ENCODE peak calls at places on chromosomes 13 and 19, in seven cellular contexts. P is HFF-Myc, G is NCI-H748 treated with DMSO at 0.1 percent for 48 hours, M is RPMI8226, J is IMR-90, O is left cardiac atrium, D is cardiac muscle cell. A is an unnamed sample.

GRCh38 chr19:49645592-49645991 is 3.6 kb downstream of the SCAF1 start:
- DNase-seq in G (no peak), M (no peak), P (no peak), O (no peak), D (no peak), J (no peak), A (no peak)

GRCh38 chr19:49555600-49556411 is 24.6 kb downstream of the NOSIP start:
- DNase-seq in O (peak; percentile 68), D (peak; percentile 90), P (no peak), G (no peak), M (no peak), J (no peak), A (no peak)

GRCh38 chr19:46945668-46946067 is 74.0 kb upstream of the NPAS1 start:
- DNase-seq in G (no peak), J (no peak), P (no peak), M (no peak), O (no peak), D (no peak), A (no peak)

GRCh38 chr13:31334547-31334946 is 134.8 kb downstream of the B3GLCT start:
- DNase-seq in O (no peak), G (no peak), P (no peak), J (no peak), D (no peak), M (no peak), A (no peak)

GRCh38 chr13:95874286-95874685 is 178.9 kb downstream of the UGGT2 start:
- DNase-seq in G (no peak), D (no peak), M (no peak), J (peak; percentile 0), O (no peak), P (no peak), A (no peak)

GRCh38 chr13:64377606-64378005 is 2852.5 kb downstream of the PCDH9 start:
- DNase-seq in P (no peak), O (no peak), J (no peak), M (no peak), G (no peak), D (no peak), A (no peak)

GRCh38 chr19:2239771-2240770 is 3.4 kb downstream of the SF3A2 start:
- DNase-seq in P (no peak), O (peak; percentile 66), G (no peak), J (peak; percentile 48), D (no peak), M (peak; percentile 51), A (no peak)

GRCh38 chr13:104477256-104477655 is 1411.0 kb upstream of the SLC10A2 start:
- DNase-seq in D (no peak), O (no peak), G (no peak), J (no peak), P (no peak), M (no peak), A (no peak)

GRCh38 chr13:74573654-74574053 is 439.4 kb upstream of the KLF12 start:
- DNase-seq in P (no peak), G (no peak), M (no peak), O (no peak), J (no peak), D (peak; percentile 65), A (no peak)

GRCh38 chr13:65926750-65927171 is 1303.4 kb downstream of the PCDH9 start:
- DNase-seq in M (peak; percentile 4), J (no peak), D (peak; percentile 54), O (peak; percentile 23), P (no peak), G (peak; percentile 71), A (no peak)

GRCh38 chr19:27675771-27676170 is 1537.2 kb downstream of the UQCRFS1 start:
- DNase-seq in M (no peak), G (no peak), D (no peak), J (no peak), O (no peak), P (no peak), A (no peak)

GRCh38 chr13:30816733-30817132 is 81.4 kb downstream of the ALOX5AP start:
- DNase-seq in D (no peak), J (no peak), P (no peak), O (no peak), G (no peak), M (no peak), A (no peak)

GRCh38 chr13:55038230-55038629 is 2009.6 kb downstream of the OLFM4 start:
- DNase-seq in G (no peak), O (no peak), J (no peak), P (no peak), M (no peak), D (no peak), A (no peak)

GRCh38 chr13:101970339-101970738 is 431.5 kb downstream of the FGF14 start:
- DNase-seq in P (no peak), D (no peak), G (no peak), M (no peak), O (no peak), J (no peak), A (no peak)

GRCh38 chr19:55304279-55304978 is 20.6 kb downstream of the BRSK1 start:
- DNase-seq in G (no peak), M (peak; percentile 81), J (no peak), D (peak; percentile 56), P (no peak), O (peak; percentile 53), A (no peak)

GRCh38 chr13:44364019-44364418 is 9.6 kb upstream of the SERP2 start:
- DNase-seq in D (peak; percentile 75), J (no peak), O (no peak), G (no peak), M (no peak), P (no peak), A (no peak)

GRCh38 chr13:98033277-98034247 is 80.1 kb downstream of the IPO5 start:
- DNase-seq in O (no peak), M (peak; percentile 24), P (peak; percentile 37), D (peak; percentile 48), J (peak; percentile 44), G (no peak), A (no peak)

GRCh38 chr13:57582032-57582431 is 49.5 kb upstream of the PCDH17 start:
- DNase-seq in D (no peak), J (no peak), M (no peak), G (no peak), P (no peak), O (no peak), A (no peak)

GRCh38 chr19:43651758-43652545 is 12.3 kb upstream of the CADM4 start:
- DNase-seq in M (peak; percentile 68), J (peak; percentile 65), D (peak; percentile 74), G (peak; percentile 33), O (no peak), P (peak; percentile 38), A (no peak)

GRCh38 chr19:5957132-5957531 is 20.8 kb downstream of the RANBP3 start:
- DNase-seq in G (peak; percentile 73), D (no peak), O (no peak), J (peak; percentile 62), M (no peak), P (no peak), A (no peak)

GRCh38 chr19:38079926-38080380 is 144.1 kb downstream of the DPF1 start:
- DNase-seq in G (peak; percentile 93), D (no peak), J (peak; percentile 95), M (peak; percentile 69), P (peak; percentile 76), O (no peak), A (peak; percentile 16)

GRCh38 chr13:74134777-74135305 is 637 bp upstream of the KLF12 start:
- DNase-seq in G (peak; percentile 48), M (peak; percentile 9), O (peak; percentile 64), J (no peak), D (peak; percentile 71), P (no peak), A (no peak)

GRCh38 chr13:51912091-51912490 is 50.3 kb downstream of the CCDC70 start:
- DNase-seq in P (no peak), M (no peak), J (no peak), O (no peak), G (peak; percentile 68), D (no peak), A (no peak)

GRCh38 chr19:893775-894090 is 449 bp downstream of the RNU6-9 start:
- DNase-seq in M (no peak), D (no peak), G (no peak), O (no peak), J (no peak), P (no peak), A (no peak)

GRCh38 chr19:48737360-48737998 is 2.9 kb downstream of the RASIP1 start:
- DNase-seq in J (no peak), G (no peak), D (no peak), P (no peak), O (peak; percentile 71), M (no peak), A (no peak)

GRCh38 chr19:13031917-13032623 is 36.8 kb downstream of the NFIX start:
- DNase-seq in P (no peak), J (peak; percentile 58), G (no peak), D (no peak), M (no peak), O (no peak), A (no peak)

GRCh38 chr13:21573920-21574712 is 29.9 kb downstream of the MICU2 start:
- DNase-seq in O (no peak), D (no peak), J (no peak), M (no peak), G (no peak), P (no peak), A (no peak)

GRCh38 chr13:100209857-100210580 is 121.1 kb downstream of the PCCA start:
- DNase-seq in P (peak; percentile 37), O (no peak), J (peak; percentile 82), G (no peak), M (no peak), D (no peak), A (peak; percentile 13)

GRCh38 chr13:28679628-28680027 is 20.7 kb downstream of the POMP start:
- DNase-seq in P (no peak), O (no peak), M (no peak), G (no peak), D (no peak), J (peak; percentile 31), A (no peak)

GRCh38 chr19:6970478-6970877 is 50.8 kb downstream of the MBD3L2B start:
- DNase-seq in J (no peak), G (no peak), O (no peak), M (peak; percentile 23), P (no peak), D (no peak), A (no peak)

GRCh38 chr13:113588394-113589111 is 4.0 kb downstream of the TFDP1 start:
- DNase-seq in P (no peak), G (no peak), D (no peak), J (no peak), M (no peak), O (no peak), A (no peak)

GRCh38 chr13:95880346-95880745 is 172.9 kb downstream of the UGGT2 start:
- DNase-seq in P (no peak), J (peak; percentile 18), O (no peak), M (no peak), D (no peak), G (no peak), A (no peak)

GRCh38 chr19:13430790-13431582 is 75.3 kb downstream of the CACNA1A start:
- DNase-seq in O (peak; percentile 29), J (peak; percentile 42), P (peak; percentile 19), G (no peak), M (peak; percentile 58), D (peak; percentile 50), A (no peak)

GRCh38 chr19:7689165-7689564 is 8.5 kb downstream of the TRAPPC5 start:
- DNase-seq in D (no peak), O (no peak), G (no peak), P (no peak), M (no peak), J (no peak), A (no peak)

GRCh38 chr19:37346091-37346490 is 24.8 kb upstream of the ZNF527 start:
- DNase-seq in J (no peak), P (no peak), G (no peak), D (peak; percentile 43), M (no peak), O (no peak), A (peak; percentile 80)

GRCh38 chr13:96089749-96090239 is at the start of gene HS6ST3:
- DNase-seq in D (peak; percentile 56), J (no peak), M (peak; percentile 47), G (peak; percentile 30), O (peak; percentile 27), P (no peak), A (no peak)

GRCh38 chr13:20703785-20704458 is 423 bp downstream of the IL17D start:
- DNase-seq in G (peak; percentile 81), P (no peak), D (peak; percentile 91), O (peak; percentile 81), M (peak; percentile 88), J (peak; percentile 82), A (peak; percentile 30)

A was measured in retinal pigment epithelial cell.